ENCODE peak calls at places on chromosomes 6 and 20, in seven cellular contexts. R is GM12892, Z is breast epithelium, L is sigmoid colon, W is transverse colon, F is endothelial cell of umbilical vein, E is HCT116. A is an unnamed sample.

GRCh38 chr6:53752856-53753255 is 41.9 kb upstream of the LRRC1 start:
- DNase-seq in F (peak), Z (no peak), R (no peak), E (no peak), W (no peak), L (no peak), A (no peak)

GRCh38 chr20:34768105-34768504 is 57.3 kb downstream of the NCOA6 start:
- DNase-seq in R (no peak), W (no peak), L (no peak), F (peak), E (no peak), Z (no peak), A (no peak)

GRCh38 chr6:29926081-29926794 is 16.1 kb upstream of the HLA-A start:
- DNase-seq in W (peak), R (no peak), E (no peak), F (no peak), Z (no peak), L (peak), A (no peak)

GRCh38 chr6:38370653-38371311 is 268.9 kb downstream of the BTBD9 start:
- DNase-seq in R (no peak), L (no peak), W (no peak), E (no peak), F (no peak), Z (no peak), A (no peak)

GRCh38 chr20:36862857-36863668 is 12.9 kb upstream of the TLDC2 start:
- DNase-seq in F (peak), L (no peak), E (no peak), W (no peak), R (no peak), Z (no peak), A (no peak)

GRCh38 chr6:158706369-158706982 is 56.6 kb downstream of the SYTL3 start:
- DNase-seq in L (peak), F (peak), W (peak), E (peak), R (no peak), Z (no peak), A (no peak)

GRCh38 chr6:867378-867777 is 174.4 kb upstream of the EXOC2 start:
- DNase-seq in F (no peak), E (no peak), Z (no peak), L (no peak), R (no peak), W (no peak), A (no peak)

GRCh38 chr6:33882154-33882553 is 78.4 kb upstream of the MLN start:
- DNase-seq in F (no peak), Z (no peak), W (peak), E (no peak), L (peak), R (no peak), A (no peak)

GRCh38 chr20:32314768-32315167 is 37.3 kb downstream of the KIF3B start:
- DNase-seq in W (no peak), E (no peak), F (no peak), R (no peak), Z (no peak), L (no peak), A (no peak)

GRCh38 chr6:132611616-132612015 is 12.5 kb downstream of the TAAR2 start:
- DNase-seq in Z (no peak), F (no peak), L (no peak), R (no peak), E (no peak), W (no peak), A (no peak)

GRCh38 chr20:9516658-9516987 is 2.2 kb downstream of the LAMP5 start:
- DNase-seq in R (no peak), L (no peak), Z (no peak), W (no peak), E (no peak), F (no peak), A (peak)

GRCh38 chr20:60507087-60507684 is 549.0 kb downstream of the CDH26 start:
- DNase-seq in Z (no peak), W (no peak), E (no peak), R (no peak), L (no peak), F (no peak), A (peak)

DNA sequence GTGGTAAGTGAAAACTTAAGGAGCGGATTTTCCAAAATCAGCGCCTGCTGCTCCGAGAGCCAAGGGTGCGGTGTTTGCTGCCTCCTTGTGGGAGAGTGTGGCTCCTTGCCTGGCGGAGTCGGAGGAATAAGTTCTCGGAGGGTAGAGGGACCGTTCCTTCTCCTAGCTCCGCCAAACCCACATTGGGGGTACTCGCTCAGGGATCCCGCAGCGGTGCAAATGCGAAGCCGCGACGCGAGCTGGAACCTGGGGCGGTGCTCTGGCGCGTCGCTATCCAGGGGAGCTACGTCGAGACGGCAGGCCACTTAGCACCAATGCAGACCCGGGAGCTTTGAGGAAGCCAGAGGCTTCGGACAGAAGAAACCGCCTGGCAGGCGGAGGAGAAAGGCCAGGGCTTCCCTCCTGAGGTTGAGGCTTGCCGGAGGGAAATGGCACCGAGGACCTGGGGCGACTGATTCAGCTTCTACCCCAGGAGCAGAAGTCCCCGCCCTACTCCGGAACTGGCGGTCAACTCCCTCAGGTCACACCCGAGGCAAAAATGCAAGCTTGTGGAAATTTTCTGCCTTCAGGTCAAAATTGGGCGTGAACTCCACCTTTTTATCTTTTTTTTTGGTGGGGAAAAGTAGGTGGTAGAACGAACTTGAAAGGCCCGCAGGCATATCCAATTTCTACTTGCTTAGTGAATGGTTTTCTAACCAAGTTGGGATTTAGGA is 5.7 kb upstream of the DDX43 start:
- DNase-seq in L (peak), E (peak), W (peak), Z (no peak), F (peak), R (peak), A (no peak)
- TF ChIP-seq POLR2A in L (no peak), E (peak), W (peak), Z (no peak), F (no peak), R (no peak), A (no peak)

GRCh38 chr6:105600342-105601293 is 197.7 kb upstream of the PREP start:
- DNase-seq in E (no peak), L (no peak), Z (no peak), F (no peak), W (no peak), R (no peak), A (no peak)
- TF ChIP-seq POLR2AphosphoS5 in E (no peak), L (no peak), Z (no peak), F (no peak), W (no peak), R (no peak), A (no peak)

DNA sequence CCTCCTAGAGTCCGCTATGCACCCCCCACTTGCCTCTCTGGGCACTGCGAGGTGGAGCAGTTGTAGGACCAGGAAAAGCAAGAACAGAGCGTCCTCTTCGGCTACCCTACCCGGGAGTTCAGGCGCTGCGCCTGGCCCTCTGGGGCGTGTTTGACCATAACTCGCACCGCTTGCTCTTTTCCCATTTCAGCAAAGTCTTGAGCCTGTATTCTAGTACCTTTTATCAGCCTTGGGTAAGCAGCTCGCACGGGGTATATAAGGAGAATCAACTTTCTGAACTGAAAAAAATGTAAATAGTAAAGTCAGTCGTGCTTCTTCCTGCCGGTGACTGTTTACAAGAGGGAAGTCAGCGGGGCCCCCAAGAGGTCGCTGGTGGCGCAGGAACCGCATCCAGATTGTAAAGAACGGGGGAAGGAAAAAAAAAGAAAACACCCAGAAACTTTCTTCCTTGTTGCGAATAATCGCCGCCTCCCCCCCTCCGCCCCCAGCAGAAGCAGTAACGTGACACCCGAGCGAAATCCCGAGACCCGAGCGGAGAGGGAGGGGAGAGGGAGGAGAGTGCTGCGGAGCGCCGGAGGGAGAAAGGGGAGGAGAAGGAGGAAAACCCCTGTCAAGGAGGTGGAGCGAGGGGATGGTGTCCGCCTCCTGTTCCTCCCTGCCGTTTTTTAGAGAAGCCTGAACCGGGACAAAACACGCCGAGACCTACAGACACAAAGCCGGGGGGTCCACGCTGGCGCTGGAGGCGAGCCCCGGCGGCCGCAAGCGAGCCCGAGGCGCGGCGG is at the start of gene UST:
- DNase-seq in W (peak), E (peak), R (peak), F (peak), Z (peak), L (peak), A (peak)
- TF ChIP-seq POLR2A in W (peak), E (no peak), R (no peak), F (no peak), Z (no peak), L (no peak), A (no peak)

GRCh38 chr6:71404145-71404966 is 115.7 kb downstream of the OGFRL1 start:
- DNase-seq in F (peak), Z (no peak), W (no peak), L (no peak), E (peak), R (no peak), A (no peak)
- TF ChIP-seq POLR2AphosphoS5 in F (peak), Z (peak), W (no peak), L (no peak), E (no peak), R (no peak), A (peak)

GRCh38 chr20:324177-325042 is 942 bp upstream of the SOX12 start:
- DNase-seq in L (peak), W (peak), Z (peak), E (peak), R (peak), F (peak), A (peak)
- TF ChIP-seq POLR2A in L (peak), W (no peak), Z (no peak), E (peak), R (peak), F (peak), A (peak)